ENCODE peak calls at places on chromosomes 3 and 15, in five cellular contexts. One of them, this sample, is unnamed.

GRCh38 chr15:99442268-99442897 is 123.4 kb upstream of the MEF2A start:
- DNase-seq in cardiac muscle cell: no peak
- DNase-seq in neural progenitor cell: no peak
- DNase-seq in mucosa of descending colon: peak
- DNase-seq in GM10248: no peak
- DNase-seq in this sample: peak

GRCh38 chr3:119827209-119827608 is 45.3 kb downstream of the NR1I2 start:
- DNase-seq in cardiac muscle cell: no peak
- DNase-seq in neural progenitor cell: no peak
- DNase-seq in mucosa of descending colon: no peak
- DNase-seq in GM10248: no peak
- DNase-seq in this sample: no peak

GRCh38 chr15:60237411-60237810 is 160.4 kb downstream of the ANXA2 start:
- DNase-seq in cardiac muscle cell: no peak
- DNase-seq in neural progenitor cell: no peak
- DNase-seq in mucosa of descending colon: no peak
- DNase-seq in GM10248: no peak
- DNase-seq in this sample: no peak

GRCh38 chr15:77895742-77896141 is 181.8 kb downstream of the TBC1D2B start:
- DNase-seq in cardiac muscle cell: no peak
- DNase-seq in neural progenitor cell: no peak
- DNase-seq in mucosa of descending colon: peak
- DNase-seq in GM10248: no peak
- DNase-seq in this sample: no peak

GRCh38 chr15:28985691-28986090 is 99.9 kb downstream of the APBA2 start:
- DNase-seq in cardiac muscle cell: no peak
- DNase-seq in neural progenitor cell: no peak
- DNase-seq in mucosa of descending colon: no peak
- DNase-seq in GM10248: no peak
- DNase-seq in this sample: no peak

GRCh38 chr3:122572940-122573412 is 4.5 kb upstream of the PARP15 start:
- DNase-seq in cardiac muscle cell: no peak
- DNase-seq in neural progenitor cell: peak
- DNase-seq in mucosa of descending colon: no peak
- DNase-seq in GM10248: peak
- DNase-seq in this sample: peak

GRCh38 chr3:122146466-122146865 is 37.0 kb upstream of the CASR start:
- DNase-seq in cardiac muscle cell: no peak
- DNase-seq in neural progenitor cell: no peak
- DNase-seq in mucosa of descending colon: no peak
- DNase-seq in GM10248: peak
- DNase-seq in this sample: peak

GRCh38 chr15:92653836-92654524 is 1.6 kb downstream of the FAM174B start:
- DNase-seq in cardiac muscle cell: peak
- DNase-seq in neural progenitor cell: peak
- DNase-seq in mucosa of descending colon: no peak
- DNase-seq in GM10248: no peak
- DNase-seq in this sample: peak

GRCh38 chr15:31867536-31868442 is 162.5 kb upstream of the CHRNA7 start:
- DNase-seq in cardiac muscle cell: peak
- DNase-seq in neural progenitor cell: peak
- DNase-seq in mucosa of descending colon: peak
- DNase-seq in GM10248: peak
- DNase-seq in this sample: peak

GRCh38 chr15:31024979-31025378 is 33.6 kb upstream of the MTMR10 start:
- DNase-seq in cardiac muscle cell: no peak
- DNase-seq in neural progenitor cell: no peak
- DNase-seq in mucosa of descending colon: no peak
- DNase-seq in GM10248: no peak
- DNase-seq in this sample: no peak

GRCh38 chr15:87792250-87793030 is 464.1 kb downstream of the NTRK3 start:
- DNase-seq in cardiac muscle cell: no peak
- DNase-seq in neural progenitor cell: no peak
- DNase-seq in mucosa of descending colon: no peak
- DNase-seq in GM10248: no peak
- DNase-seq in this sample: no peak

GRCh38 chr3:159726231-159726964 is 262.2 kb upstream of the IL12A start:
- DNase-seq in cardiac muscle cell: no peak
- DNase-seq in neural progenitor cell: no peak
- DNase-seq in mucosa of descending colon: no peak
- DNase-seq in GM10248: no peak
- DNase-seq in this sample: no peak

GRCh38 chr15:62940755-62941361 is 101.7 kb upstream of the TPM1 start:
- DNase-seq in cardiac muscle cell: no peak
- DNase-seq in neural progenitor cell: no peak
- DNase-seq in mucosa of descending colon: peak
- DNase-seq in GM10248: no peak
- DNase-seq in this sample: no peak

GRCh38 chr3:13461169-13462124 is 18.7 kb upstream of the HDAC11 start:
- DNase-seq in cardiac muscle cell: peak
- DNase-seq in neural progenitor cell: peak
- DNase-seq in mucosa of descending colon: peak
- DNase-seq in GM10248: peak
- DNase-seq in this sample: peak

GRCh38 chr3:24128195-24129005 is 183.3 kb downstream of the NR1D2 start:
- DNase-seq in cardiac muscle cell: no peak
- DNase-seq in neural progenitor cell: no peak
- DNase-seq in mucosa of descending colon: no peak
- DNase-seq in GM10248: no peak
- DNase-seq in this sample: no peak

GRCh38 chr3:193711523-193711963 is 118.5 kb downstream of the OPA1 start:
- DNase-seq in cardiac muscle cell: no peak
- DNase-seq in neural progenitor cell: peak
- DNase-seq in mucosa of descending colon: no peak
- DNase-seq in GM10248: no peak
- DNase-seq in this sample: no peak

GRCh38 chr3:33318709-33319380 is 41.6 kb downstream of the FBXL2 start:
- DNase-seq in cardiac muscle cell: peak
- DNase-seq in neural progenitor cell: no peak
- DNase-seq in mucosa of descending colon: no peak
- DNase-seq in GM10248: no peak
- DNase-seq in this sample: no peak

DNA sequence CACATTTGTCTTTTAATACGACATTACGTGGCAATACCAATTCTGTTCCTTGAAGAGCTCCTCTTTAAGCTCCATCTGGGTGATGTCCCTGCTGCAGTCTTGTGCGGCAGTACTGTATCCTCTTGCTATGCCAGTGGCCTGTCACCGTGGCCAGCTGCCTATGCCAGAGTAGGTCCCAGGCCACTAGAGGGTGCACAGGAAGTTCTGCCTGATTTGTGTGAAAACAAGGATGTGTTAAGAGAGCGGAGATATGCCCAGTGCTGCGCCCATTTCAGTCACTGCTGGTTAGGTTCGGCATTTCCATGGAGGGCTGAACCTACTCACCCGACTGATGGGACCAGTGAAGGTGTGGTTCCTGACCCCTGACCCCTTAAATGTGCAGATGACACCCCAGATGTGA is 25.2 kb downstream of the NIPA1 start:
- DNase-seq in cardiac muscle cell: no peak
- DNase-seq in neural progenitor cell: peak
- DNase-seq in mucosa of descending colon: peak
- DNase-seq in GM10248: no peak
- DNase-seq in this sample: no peak
- TF ChIP-seq CTCF in cardiac muscle cell: peak
- TF ChIP-seq CTCF in neural progenitor cell: peak
- TF ChIP-seq CTCF in mucosa of descending colon: no peak
- TF ChIP-seq CTCF in GM10248: peak
- TF ChIP-seq CTCF in this sample: no peak

DNA sequence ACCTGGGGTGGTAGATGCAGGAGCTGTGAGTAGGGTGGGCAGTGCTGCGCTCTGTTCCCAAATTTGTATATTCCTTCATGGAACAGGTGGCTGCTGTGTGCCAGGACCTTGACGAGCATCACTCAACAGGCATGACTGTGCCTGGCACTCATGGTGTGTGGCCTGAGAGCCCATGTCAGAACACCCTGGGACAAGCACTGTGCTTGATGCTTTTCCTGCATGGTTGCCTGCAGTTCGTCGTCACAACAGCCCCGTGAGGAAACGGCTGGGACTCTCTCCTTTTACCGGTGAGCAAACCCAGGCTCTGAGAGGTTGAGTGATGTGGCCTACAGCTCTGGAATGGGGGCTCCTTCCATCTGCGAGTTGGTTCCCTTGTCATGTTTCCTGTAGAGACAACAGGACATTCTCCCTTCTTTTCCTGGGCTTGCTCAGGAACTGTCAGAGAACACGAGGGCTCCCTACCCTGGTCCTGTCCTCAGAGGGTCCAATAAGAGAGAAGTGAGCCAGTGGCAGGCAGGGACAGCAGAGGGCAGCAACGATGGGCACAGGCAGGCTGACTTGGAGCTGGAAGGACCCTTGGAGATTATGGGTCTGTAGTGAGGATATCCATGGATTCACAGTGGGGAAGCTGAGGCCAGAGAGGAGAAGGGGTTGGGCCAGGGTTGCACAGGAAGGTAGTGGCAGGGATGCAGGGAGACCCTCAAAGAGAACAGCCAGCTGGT is 37.4 kb downstream of the PRKCD start:
- DNase-seq in cardiac muscle cell: peak
- DNase-seq in neural progenitor cell: peak
- DNase-seq in mucosa of descending colon: no peak
- DNase-seq in GM10248: no peak
- DNase-seq in this sample: no peak
- TF ChIP-seq CTCF in cardiac muscle cell: peak
- TF ChIP-seq CTCF in neural progenitor cell: peak
- TF ChIP-seq CTCF in mucosa of descending colon: no peak
- TF ChIP-seq CTCF in GM10248: no peak
- TF ChIP-seq CTCF in this sample: peak

DNA sequence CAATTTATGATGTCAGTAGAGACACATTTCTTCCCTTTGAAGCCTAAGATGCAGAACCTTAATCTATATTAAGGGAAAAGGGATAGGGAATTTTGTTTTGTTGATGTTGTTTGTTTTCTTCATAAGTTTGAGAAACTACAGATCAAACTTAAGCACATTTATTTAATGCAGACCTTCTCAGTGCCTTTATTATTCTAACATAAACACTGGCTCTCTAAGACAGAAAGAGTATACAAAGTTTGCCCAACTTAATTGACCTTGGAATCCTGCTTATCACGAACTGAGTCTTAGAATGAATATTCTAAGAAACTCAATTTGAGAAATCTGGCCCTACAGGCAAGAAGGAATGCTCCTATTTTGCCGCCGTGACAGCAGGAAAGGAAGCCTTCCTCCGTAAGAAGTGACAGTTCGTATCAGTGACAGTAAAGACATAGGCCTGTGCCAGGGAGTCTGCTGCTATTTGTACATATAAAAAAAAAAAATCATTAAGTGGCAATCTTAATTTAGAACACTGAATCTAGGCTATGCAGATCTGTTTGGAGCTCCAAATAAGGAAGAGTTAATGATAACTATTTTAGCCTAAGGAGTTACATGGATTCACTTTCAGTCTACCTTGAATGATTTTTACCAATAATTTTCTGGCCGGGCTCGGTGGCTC is 8.8 kb upstream of the IMPG2 start:
- DNase-seq in cardiac muscle cell: no peak
- DNase-seq in neural progenitor cell: no peak
- DNase-seq in mucosa of descending colon: no peak
- DNase-seq in GM10248: no peak
- DNase-seq in this sample: no peak
- TF ChIP-seq CTCF in cardiac muscle cell: no peak
- TF ChIP-seq CTCF in neural progenitor cell: no peak
- TF ChIP-seq CTCF in mucosa of descending colon: no peak
- TF ChIP-seq CTCF in GM10248: no peak
- TF ChIP-seq CTCF in this sample: no peak

DNA sequence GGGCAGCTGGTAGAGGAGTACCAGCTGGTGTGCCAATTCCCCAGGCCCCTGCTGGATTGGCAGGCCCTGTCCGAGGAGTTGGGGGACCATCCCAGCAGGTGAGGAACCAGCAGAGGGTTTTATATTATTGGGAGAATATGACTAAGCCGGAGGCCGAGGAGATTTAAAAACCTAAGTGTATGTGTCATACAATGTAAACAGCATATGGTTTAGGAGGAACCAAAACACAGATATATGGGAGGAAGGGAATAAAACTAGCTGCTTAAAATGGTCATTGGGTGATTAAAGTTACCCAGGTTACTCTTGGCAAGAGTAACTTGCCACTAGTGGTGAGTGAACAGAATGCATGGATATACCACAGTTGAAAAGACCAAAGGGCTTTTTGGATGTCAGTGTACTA is 22.1 kb downstream of the SNRPN start:
- DNase-seq in cardiac muscle cell: no peak
- DNase-seq in neural progenitor cell: no peak
- DNase-seq in mucosa of descending colon: no peak
- DNase-seq in GM10248: no peak
- DNase-seq in this sample: no peak
- TF ChIP-seq CTCF in cardiac muscle cell: no peak
- TF ChIP-seq CTCF in neural progenitor cell: no peak
- TF ChIP-seq CTCF in mucosa of descending colon: no peak
- TF ChIP-seq CTCF in GM10248: no peak
- TF ChIP-seq CTCF in this sample: no peak

GRCh38 chr3:98722389-98722788 is 40.8 kb upstream of the ST3GAL6 start:
- DNase-seq in cardiac muscle cell: no peak
- DNase-seq in neural progenitor cell: peak
- DNase-seq in mucosa of descending colon: no peak
- DNase-seq in GM10248: no peak
- DNase-seq in this sample: no peak

GRCh38 chr3:98721776-98722175 is 41.4 kb upstream of the ST3GAL6 start:
- DNase-seq in cardiac muscle cell: no peak
- DNase-seq in neural progenitor cell: no peak
- DNase-seq in mucosa of descending colon: no peak
- DNase-seq in GM10248: no peak
- DNase-seq in this sample: no peak

GRCh38 chr3:98713984-98714383 is 49.2 kb upstream of the ST3GAL6 start:
- DNase-seq in cardiac muscle cell: no peak
- DNase-seq in neural progenitor cell: no peak
- DNase-seq in mucosa of descending colon: no peak
- DNase-seq in GM10248: no peak
- DNase-seq in this sample: no peak

GRCh38 chr3:98717584-98717983 is 45.6 kb upstream of the ST3GAL6 start:
- DNase-seq in cardiac muscle cell: no peak
- DNase-seq in neural progenitor cell: no peak
- DNase-seq in mucosa of descending colon: no peak
- DNase-seq in GM10248: no peak
- DNase-seq in this sample: no peak

DNA sequence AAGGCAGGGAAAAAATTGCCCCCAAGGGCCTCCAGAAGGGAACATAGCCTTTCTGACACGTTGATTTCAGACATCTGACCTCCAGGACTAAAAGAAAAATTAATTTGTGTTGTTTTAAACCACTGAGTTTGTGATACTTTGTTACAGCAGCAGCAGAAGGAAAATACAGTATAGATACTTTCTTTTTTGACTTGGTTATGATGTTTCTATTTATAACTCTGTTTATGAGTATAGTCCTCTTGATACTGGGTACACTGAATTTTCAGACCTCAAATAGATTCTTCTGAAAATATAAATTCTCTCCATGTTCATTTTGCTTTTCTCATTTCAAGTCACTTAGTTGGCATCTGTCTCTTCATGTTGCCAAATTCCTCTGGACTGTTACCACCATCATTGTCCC is 44.4 kb upstream of the ST3GAL6 start:
- DNase-seq in cardiac muscle cell: no peak
- DNase-seq in neural progenitor cell: no peak
- DNase-seq in mucosa of descending colon: no peak
- DNase-seq in GM10248: no peak
- DNase-seq in this sample: no peak
- TF ChIP-seq CTCF in cardiac muscle cell: no peak
- TF ChIP-seq CTCF in neural progenitor cell: no peak
- TF ChIP-seq CTCF in mucosa of descending colon: no peak
- TF ChIP-seq CTCF in GM10248: no peak
- TF ChIP-seq CTCF in this sample: no peak

GRCh38 chr15:42493694-42494093 is 1.7 kb upstream of the SNAP23 start:
- DNase-seq in cardiac muscle cell: no peak
- DNase-seq in neural progenitor cell: no peak
- DNase-seq in mucosa of descending colon: no peak
- DNase-seq in GM10248: no peak
- DNase-seq in this sample: no peak
- TF ChIP-seq CTCF in cardiac muscle cell: no peak
- TF ChIP-seq CTCF in neural progenitor cell: no peak
- TF ChIP-seq CTCF in mucosa of descending colon: no peak
- TF ChIP-seq CTCF in GM10248: no peak
- TF ChIP-seq CTCF in this sample: no peak

GRCh38 chr3:148459931-148460513 is 237.7 kb upstream of the AGTR1 start:
- DNase-seq in cardiac muscle cell: no peak
- DNase-seq in neural progenitor cell: no peak
- DNase-seq in mucosa of descending colon: no peak
- DNase-seq in GM10248: peak
- DNase-seq in this sample: peak
- TF ChIP-seq CTCF in cardiac muscle cell: no peak
- TF ChIP-seq CTCF in neural progenitor cell: peak
- TF ChIP-seq CTCF in mucosa of descending colon: no peak
- TF ChIP-seq CTCF in GM10248: peak
- TF ChIP-seq CTCF in this sample: no peak

This sample was measured in GM20000.